ENCODE peak calls at places on chromosomes 16 and 17, in ten cellular contexts. S, E, J, C, X, G, F, Z, N and T are unnamed samples.

GRCh38 chr17:72422505-72423285 is 301.9 kb downstream of the SOX9 start:
- DNase-seq in J (peak), N (no peak), X (peak), G (no peak), F (peak), E (peak), S (peak), C (no peak), Z (peak), T (no peak)

GRCh38 chr17:35286120-35286781 is 43.4 kb downstream of the SLFN5 start:
- DNase-seq in J (no peak), S (no peak), G (no peak), C (no peak), N (no peak), Z (peak), E (no peak), F (no peak), X (no peak), T (no peak)

GRCh38 chr16:4839942-4840341 is 7.1 kb downstream of the GLYR1 start:
- DNase-seq in J (no peak), Z (no peak), F (no peak), G (no peak), S (no peak), X (no peak), E (no peak), N (no peak), C (no peak), T (no peak)

GRCh38 chr16:1820096-1820972 is 6.3 kb downstream of the HAGH start:
- DNase-seq in F (no peak), N (no peak), X (no peak), G (no peak), E (no peak), J (no peak), C (no peak), S (no peak), Z (no peak), T (no peak)

GRCh38 chr17:82967268-82968032 is 112.0 kb upstream of the METRNL start:
- DNase-seq in E (no peak), X (no peak), J (no peak), S (no peak), Z (no peak), N (no peak), C (no peak), G (no peak), F (no peak), T (no peak)

GRCh38 chr16:61611847-61612491 is 424.3 kb downstream of the CDH8 start:
- DNase-seq in N (no peak), J (no peak), Z (no peak), F (no peak), S (no peak), C (no peak), E (no peak), G (no peak), X (no peak), T (no peak)

GRCh38 chr16:52577130-52577706 is 30.3 kb upstream of the TOX3 start:
- DNase-seq in Z (no peak), X (no peak), J (no peak), F (no peak), N (no peak), S (no peak), E (no peak), C (no peak), G (no peak), T (no peak)

GRCh38 chr17:45289316-45290268 is 27.2 kb downstream of the MAP3K14 start:
- DNase-seq in C (no peak), N (no peak), J (no peak), S (no peak), G (no peak), E (no peak), Z (no peak), F (no peak), X (no peak), T (no peak)

GRCh38 chr17:79005063-79005861 is 4.3 kb downstream of the CANT1 start:
- DNase-seq in F (peak), C (no peak), E (no peak), S (no peak), Z (no peak), G (no peak), X (no peak), J (no peak), N (no peak), T (no peak)

GRCh38 chr17:51700011-51700760 is 439.8 kb downstream of the UTP18 start:
- DNase-seq in F (no peak), E (no peak), Z (no peak), X (no peak), C (no peak), S (no peak), J (no peak), G (no peak), N (no peak), T (no peak)

DNA sequence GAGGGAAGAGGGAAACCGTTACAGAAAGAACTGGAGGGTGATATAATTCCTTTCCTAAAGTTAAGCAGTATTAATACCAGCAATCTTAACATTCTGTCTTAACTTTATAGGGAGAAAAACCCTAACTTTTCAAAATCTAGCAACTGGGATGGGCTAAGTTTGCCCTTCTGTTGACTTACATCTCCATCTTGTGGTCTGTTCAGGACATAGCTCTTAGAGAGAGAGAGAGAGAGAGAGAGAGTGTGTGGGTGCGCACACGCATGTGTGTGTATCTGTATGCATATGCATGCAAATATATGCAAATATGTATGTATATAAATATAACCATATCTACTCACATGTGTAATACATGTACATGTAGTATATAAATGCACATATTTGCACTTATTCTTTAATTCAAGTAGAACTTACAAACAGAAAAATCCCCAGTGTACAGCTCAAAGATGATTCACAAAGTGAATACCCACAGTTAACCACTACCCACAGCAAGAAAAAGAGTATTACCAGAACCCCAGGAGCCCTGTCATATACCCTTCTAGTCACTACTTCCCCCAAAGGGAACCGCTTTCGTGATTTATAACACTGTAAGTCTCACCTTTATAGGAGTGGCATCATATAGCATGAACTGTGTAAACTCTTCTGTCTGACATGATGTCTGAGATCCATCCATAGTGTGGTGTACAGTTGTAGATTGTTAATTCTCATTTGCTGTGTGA is 46.4 kb downstream of the STX8 start:
- DNase-seq in J (peak), X (no peak), S (no peak), E (no peak), C (no peak), G (no peak), Z (peak), F (peak), N (no peak), T (no peak)
- TF ChIP-seq CTCF in J (peak), X (no peak), S (no peak), E (peak), C (peak), G (peak), Z (peak), F (peak), N (no peak), T (peak)

DNA sequence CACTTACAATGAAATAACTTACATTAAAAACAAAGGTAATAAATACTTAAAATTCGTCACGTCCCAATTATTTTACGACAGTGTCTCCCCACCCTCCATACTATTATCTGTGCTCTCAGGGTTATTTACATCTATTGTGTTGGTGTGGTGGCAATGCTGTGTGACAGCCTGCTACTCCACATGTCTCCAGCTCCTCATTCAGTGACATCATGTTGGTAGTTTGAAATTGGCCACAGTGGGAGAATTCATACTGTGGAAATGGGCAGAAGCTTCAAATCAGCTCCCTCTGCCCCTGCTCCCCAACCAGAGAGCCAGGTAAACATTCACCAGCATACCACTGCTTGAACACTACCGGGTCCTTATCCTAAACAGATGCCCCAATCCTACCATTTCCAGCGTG is 6.3 kb downstream of the TNS4 start:
- DNase-seq in G (no peak), J (no peak), S (no peak), C (no peak), Z (no peak), X (no peak), F (no peak), N (no peak), E (no peak), T (no peak)
- TF ChIP-seq CTCF in G (no peak), J (no peak), S (no peak), C (no peak), Z (no peak), X (no peak), F (no peak), N (no peak), E (no peak), T (no peak)

DNA sequence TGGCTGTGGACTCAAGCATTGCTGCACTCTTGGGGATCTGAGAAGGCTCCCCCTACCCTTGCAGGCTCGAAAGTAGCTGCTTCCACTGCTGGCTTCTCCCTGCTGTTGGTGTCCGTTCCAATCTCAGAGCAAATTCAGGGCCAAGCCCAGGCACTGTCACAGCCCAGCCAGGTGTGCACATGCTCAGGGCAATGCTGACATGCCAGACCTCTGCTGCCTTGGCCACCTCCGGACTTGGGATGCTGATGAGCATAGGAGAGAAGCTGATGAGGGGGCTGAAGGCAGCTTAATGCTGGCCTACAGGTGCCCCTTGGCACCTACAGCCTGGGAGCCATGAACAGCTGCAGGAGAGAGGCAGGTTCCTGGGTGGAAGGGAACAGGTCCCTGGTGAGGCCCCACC is 273.7 kb upstream of the KCNJ16 start:
- DNase-seq in G (no peak), F (no peak), N (no peak), E (no peak), Z (no peak), J (no peak), S (no peak), X (no peak), C (no peak), T (no peak)
- TF ChIP-seq CTCF in G (no peak), F (no peak), N (no peak), E (no peak), Z (no peak), J (no peak), S (no peak), X (no peak), C (no peak), T (no peak)

DNA sequence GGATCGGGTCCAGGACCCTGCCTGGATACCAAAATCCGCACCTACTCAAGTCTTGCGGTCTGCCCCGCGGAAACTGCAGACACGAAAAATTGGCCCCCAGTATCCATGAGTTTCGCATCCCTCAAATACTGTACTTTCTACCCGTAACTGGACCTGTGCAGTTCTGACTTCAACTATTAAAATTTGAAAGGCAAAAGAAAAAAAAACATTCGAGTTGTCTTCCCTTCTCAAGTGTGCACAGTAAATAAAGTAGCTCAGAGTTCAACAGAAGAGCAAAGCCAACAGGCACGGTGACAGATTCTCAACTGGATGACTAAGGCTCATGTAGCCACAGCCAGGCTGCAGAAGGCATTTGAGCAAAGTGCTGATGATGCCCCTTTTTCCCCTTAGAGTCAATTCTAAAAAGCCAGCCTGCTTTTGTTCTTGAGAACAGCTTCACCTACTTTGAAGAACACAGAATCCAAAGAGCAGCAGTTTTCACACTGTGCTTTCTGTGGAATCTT is 32.5 kb downstream of the MARF1 start:
- DNase-seq in N (no peak), Z (no peak), X (no peak), E (no peak), S (no peak), C (no peak), G (no peak), F (no peak), J (peak), T (no peak)
- TF ChIP-seq CTCF in N (no peak), Z (no peak), X (no peak), E (no peak), S (no peak), C (no peak), G (no peak), F (no peak), J (no peak), T (no peak)

GRCh38 chr17:21252289-21252874 is 828 bp downstream of the NATD1 start:
- DNase-seq in E (no peak), X (no peak), S (no peak), C (no peak), J (no peak), Z (no peak), N (no peak), G (no peak), F (no peak), T (no peak)
- TF ChIP-seq CTCF in E (no peak), X (no peak), S (no peak), C (no peak), J (no peak), Z (no peak), N (no peak), G (no peak), F (no peak), T (no peak)